ENCODE peak calls at places on chromosomes 1 and 21, in six cellular contexts. M is AG09319, N is omental fat pad, C is PC-9, E is Peyer's patch, L is AG10803. U is an unnamed sample.

GRCh38 chr1:90176530-90176929 is 181.6 kb downstream of the ZNF326 start:
- DNase-seq in L (no peak), N (no peak), M (no peak), C (no peak), E (no peak), U (peak)

GRCh38 chr1:84827566-84827965 is 65.4 kb downstream of the LPAR3 start:
- DNase-seq in N (no peak), L (no peak), C (no peak), E (no peak), M (no peak), U (no peak)

GRCh38 chr21:43866659-43867331 is 1.8 kb downstream of the AGPAT3 start:
- DNase-seq in N (no peak), M (no peak), L (no peak), C (no peak), E (peak), U (peak)

GRCh38 chr1:90114521-90115141 is 119.7 kb downstream of the ZNF326 start:
- DNase-seq in L (peak), N (no peak), M (peak), C (no peak), E (no peak), U (peak)

GRCh38 chr1:228368801-228369607 is 37.6 kb downstream of the TRIM11 start:
- DNase-seq in N (no peak), C (no peak), L (no peak), M (no peak), E (no peak), U (no peak)

GRCh38 chr1:9589719-9590157 is 1.0 kb downstream of the TMEM201 start:
- DNase-seq in C (no peak), E (no peak), L (no peak), M (no peak), N (no peak), U (no peak)

GRCh38 chr1:237851209-237851845 is 39.4 kb downstream of the ZP4 start:
- DNase-seq in M (no peak), E (no peak), L (no peak), N (no peak), C (peak), U (peak)

GRCh38 chr1:116628448-116628847 is 39.1 kb downstream of the IGSF3 start:
- DNase-seq in C (no peak), L (no peak), M (no peak), N (no peak), E (no peak), U (no peak)

GRCh38 chr1:34639701-34640100 is 115.1 kb upstream of the GJB5 start:
- DNase-seq in L (no peak), E (no peak), N (no peak), M (no peak), C (no peak), U (no peak)

GRCh38 chr1:34640654-34641401 is 114.0 kb upstream of the GJB5 start:
- DNase-seq in C (no peak), M (no peak), E (no peak), N (no peak), L (no peak), U (no peak)

GRCh38 chr1:34645919-34646318 is 108.9 kb upstream of the GJB5 start:
- DNase-seq in C (no peak), M (no peak), N (no peak), L (no peak), E (no peak), U (no peak)

GRCh38 chr1:34645109-34645688 is 109.6 kb upstream of the GJB5 start:
- DNase-seq in E (no peak), L (no peak), N (no peak), M (no peak), C (no peak), U (no peak)

DNA sequence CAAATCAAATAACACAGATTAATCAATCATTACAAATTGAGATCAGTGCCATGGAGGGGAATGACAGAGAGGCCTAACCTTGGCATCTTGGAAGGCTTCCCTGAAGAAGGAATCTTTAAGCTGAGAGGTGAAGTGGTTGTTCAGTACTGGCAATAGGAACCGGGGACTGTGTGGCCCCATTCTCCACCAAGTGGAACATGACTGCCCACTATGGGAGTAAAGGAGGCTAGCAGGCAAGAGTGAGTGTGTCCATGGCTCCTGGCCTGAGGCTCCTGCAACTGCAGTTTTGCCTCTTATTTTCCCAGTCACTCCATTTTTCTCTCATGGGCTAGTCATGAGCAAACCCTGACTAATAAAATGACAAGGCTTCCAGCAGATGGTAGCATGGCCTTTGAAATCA is 112.2 kb upstream of the GJB5 start:
- DNase-seq in L (no peak), M (no peak), C (no peak), E (no peak), N (no peak), U (no peak)
- TF ChIP-seq CTCF in L (no peak), M (no peak), C (peak), E (no peak), N (no peak), U (no peak)

GRCh38 chr1:111990026-111990877 is 784 bp upstream of the KCND3 start:
- DNase-seq in N (no peak), L (peak), M (no peak), E (no peak), C (no peak), U (peak)

GRCh38 chr1:111992396-111992985 is 3.0 kb upstream of the KCND3 start:
- DNase-seq in C (no peak), N (no peak), M (no peak), L (no peak), E (no peak), U (no peak)

GRCh38 chr1:111989531-111990025 is at the start of gene KCND3:
- DNase-seq in E (no peak), N (no peak), L (peak), C (no peak), M (no peak), U (peak)

GRCh38 chr1:111988743-111989453 is 570 bp downstream of the KCND3 start:
- DNase-seq in M (no peak), E (no peak), L (no peak), N (no peak), C (no peak), U (no peak)

DNA sequence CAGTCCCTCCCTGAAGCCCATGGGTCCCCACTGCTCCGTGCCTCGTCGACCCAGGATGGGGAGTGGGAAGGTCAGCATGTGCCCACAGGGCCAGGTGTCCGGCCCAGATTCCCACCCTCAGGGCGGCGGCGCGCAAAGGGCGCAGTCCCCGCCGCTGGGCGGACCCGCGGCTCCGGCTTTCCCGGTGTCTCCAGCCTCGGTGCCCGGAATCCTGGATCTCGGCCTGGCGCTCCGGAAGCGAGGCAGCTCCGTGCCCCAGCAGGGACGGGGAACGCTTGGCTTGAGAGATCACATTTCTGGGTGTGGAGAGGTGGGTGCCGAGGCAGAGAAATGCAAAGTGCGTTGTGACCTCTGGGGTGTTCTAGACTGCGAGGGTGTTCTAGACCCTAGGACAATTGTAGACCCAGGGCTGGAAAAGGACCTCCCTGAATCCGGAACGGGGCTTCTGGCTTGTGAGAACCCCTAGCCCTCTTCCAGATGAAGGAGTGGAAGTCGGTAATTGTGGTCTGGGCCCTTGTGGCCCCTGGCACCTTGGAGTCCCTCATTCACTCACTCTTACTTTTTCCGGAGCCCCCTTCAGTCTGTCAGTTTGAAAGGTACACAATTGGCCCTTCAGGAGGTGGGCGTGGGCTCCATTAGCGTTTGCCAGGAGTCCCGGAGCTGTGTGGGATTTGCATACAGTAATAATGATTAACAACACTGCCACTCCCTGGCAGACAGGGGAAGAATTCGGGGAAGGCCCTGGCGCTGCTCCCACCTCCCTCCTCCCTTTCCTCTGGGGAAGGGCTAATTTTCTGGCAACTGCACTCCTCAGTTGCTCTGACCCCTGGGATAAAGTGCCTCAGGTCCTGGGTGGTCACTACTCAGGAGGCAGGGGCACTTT is 1.7 kb upstream of the KCND3 start:
- DNase-seq in N (peak), M (no peak), C (peak), E (no peak), L (peak), U (peak)
- TF ChIP-seq CTCF in N (no peak), M (peak), C (no peak), E (peak), L (peak), U (no peak)

GRCh38 chr1:197224160-197224559 is 43.9 kb upstream of the CRB1 start:
- DNase-seq in M (no peak), N (no peak), L (no peak), C (no peak), E (no peak), U (no peak)
- TF ChIP-seq CTCF in M (peak), N (no peak), L (peak), C (peak), E (no peak), U (peak)

DNA sequence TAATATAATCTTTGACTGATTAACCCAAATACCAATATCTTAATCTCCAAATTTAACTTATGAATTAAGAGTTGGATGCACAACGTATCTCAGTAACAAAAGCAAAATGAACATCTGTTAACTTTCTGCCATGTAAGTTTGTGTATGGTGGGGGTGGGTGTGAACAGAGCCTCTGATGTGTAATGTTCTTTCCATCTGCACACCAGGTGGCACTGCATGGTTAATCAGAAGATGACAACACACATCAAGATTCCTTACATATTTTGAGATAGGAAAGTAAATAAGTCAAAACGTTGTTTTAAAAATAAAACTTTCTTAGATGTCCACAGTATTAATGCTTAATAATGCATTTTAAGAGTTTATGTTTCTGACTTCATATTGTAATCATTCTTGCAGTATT is 251.9 kb downstream of the DPYD start:
- DNase-seq in L (peak), E (no peak), N (no peak), C (no peak), M (no peak), U (peak)
- TF ChIP-seq CTCF in L (peak), E (peak), N (no peak), C (peak), M (no peak), U (no peak)

DNA sequence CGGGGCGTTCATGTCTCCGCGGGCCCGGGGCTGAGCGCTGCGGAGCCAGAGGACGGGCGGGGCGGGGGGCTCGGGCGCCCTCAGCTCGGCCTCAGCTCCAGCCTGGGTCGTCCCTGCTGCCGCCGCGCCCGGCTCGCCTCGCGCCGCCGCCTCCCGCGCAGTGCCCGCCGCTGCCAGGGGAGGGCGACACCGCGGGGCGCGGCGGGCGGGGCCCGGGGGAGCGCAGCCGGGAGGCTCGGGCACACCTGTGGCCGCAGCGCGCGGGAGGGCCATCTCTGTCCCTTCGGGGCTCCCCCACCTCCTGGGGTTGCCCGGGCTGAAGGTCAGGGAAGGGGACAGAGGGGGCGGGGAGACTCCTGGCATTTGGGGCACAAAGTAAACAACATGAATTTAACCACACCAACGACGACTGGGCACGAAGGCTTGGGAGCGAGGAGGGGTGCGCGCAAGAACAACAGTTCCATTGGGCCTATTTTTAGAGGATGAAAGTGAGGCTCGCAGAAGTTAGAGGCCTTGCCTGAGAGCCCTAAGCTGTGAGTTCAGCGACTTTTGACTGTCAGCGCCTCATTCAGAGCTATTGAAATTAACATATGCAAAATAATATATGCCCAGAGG is at the start of gene FAM131C:
- DNase-seq in N (no peak), E (peak), C (peak), M (no peak), L (no peak), U (peak)
- TF ChIP-seq CTCF in N (no peak), E (peak), C (peak), M (peak), L (no peak), U (no peak)

U was measured in Calu3.